ENCODE peak calls at places on chromosomes 5 and 9, in four cellular contexts. One of them, this sample, is unnamed.

GRCh38 chr5:172638209-172638768 is 2.8 kb upstream of the NEURL1B start:
- DNase-seq in stimulated activated effector memory CD8-positive, alpha-beta T cell treated with anti-CD3 and anti-CD28 coated beads, Interleukin-12 subunit alpha, Interleukin-12 subunit beta, amount 100 ng/mL, for 72 hours: no peak
- DNase-seq in HEK293T: no peak
- DNase-seq in substantia nigra: no peak
- DNase-seq in this sample: no peak

GRCh38 chr5:180396931-180397330 is 43.8 kb upstream of the GFPT2 start:
- DNase-seq in HEK293T: peak; percentile 3
- DNase-seq in substantia nigra: peak; percentile 6
- DNase-seq in stimulated activated effector memory CD8-positive, alpha-beta T cell treated with anti-CD3 and anti-CD28 coated beads, Interleukin-12 subunit alpha, Interleukin-12 subunit beta, amount 100 ng/mL, for 72 hours: no peak
- DNase-seq in this sample: peak; percentile 5

GRCh38 chr9:25913806-25914205 is 235.6 kb upstream of the TUSC1 start:
- DNase-seq in stimulated activated effector memory CD8-positive, alpha-beta T cell treated with anti-CD3 and anti-CD28 coated beads, Interleukin-12 subunit alpha, Interleukin-12 subunit beta, amount 100 ng/mL, for 72 hours: no peak
- DNase-seq in substantia nigra: no peak
- DNase-seq in HEK293T: no peak
- DNase-seq in this sample: no peak

GRCh38 chr5:180330810-180331646 is 22.1 kb downstream of the GFPT2 start:
- DNase-seq in HEK293T: no peak
- DNase-seq in substantia nigra: no peak
- DNase-seq in stimulated activated effector memory CD8-positive, alpha-beta T cell treated with anti-CD3 and anti-CD28 coated beads, Interleukin-12 subunit alpha, Interleukin-12 subunit beta, amount 100 ng/mL, for 72 hours: no peak
- DNase-seq in this sample: no peak

GRCh38 chr9:96088510-96088909 is 213.0 kb downstream of the ERCC6L2 start:
- DNase-seq in HEK293T: no peak
- DNase-seq in stimulated activated effector memory CD8-positive, alpha-beta T cell treated with anti-CD3 and anti-CD28 coated beads, Interleukin-12 subunit alpha, Interleukin-12 subunit beta, amount 100 ng/mL, for 72 hours: no peak
- DNase-seq in substantia nigra: no peak
- DNase-seq in this sample: no peak

GRCh38 chr5:108765647-108766046 is 17.9 kb downstream of the FER start:
- DNase-seq in stimulated activated effector memory CD8-positive, alpha-beta T cell treated with anti-CD3 and anti-CD28 coated beads, Interleukin-12 subunit alpha, Interleukin-12 subunit beta, amount 100 ng/mL, for 72 hours: no peak
- DNase-seq in HEK293T: no peak
- DNase-seq in substantia nigra: no peak
- DNase-seq in this sample: no peak

GRCh38 chr9:6195714-6196360 is 19.8 kb upstream of the IL33 start:
- DNase-seq in substantia nigra: no peak
- DNase-seq in HEK293T: no peak
- DNase-seq in stimulated activated effector memory CD8-positive, alpha-beta T cell treated with anti-CD3 and anti-CD28 coated beads, Interleukin-12 subunit alpha, Interleukin-12 subunit beta, amount 100 ng/mL, for 72 hours: no peak
- DNase-seq in this sample: no peak

GRCh38 chr9:126638571-126639132 is 24.9 kb downstream of the LMX1B start:
- DNase-seq in substantia nigra: no peak
- DNase-seq in stimulated activated effector memory CD8-positive, alpha-beta T cell treated with anti-CD3 and anti-CD28 coated beads, Interleukin-12 subunit alpha, Interleukin-12 subunit beta, amount 100 ng/mL, for 72 hours: no peak
- DNase-seq in HEK293T: no peak
- DNase-seq in this sample: peak; percentile 83

GRCh38 chr5:38666668-38667498 is 110.4 kb upstream of the LIFR start:
- DNase-seq in stimulated activated effector memory CD8-positive, alpha-beta T cell treated with anti-CD3 and anti-CD28 coated beads, Interleukin-12 subunit alpha, Interleukin-12 subunit beta, amount 100 ng/mL, for 72 hours: no peak
- DNase-seq in HEK293T: peak; percentile 47
- DNase-seq in substantia nigra: no peak
- DNase-seq in this sample: peak; percentile 28

GRCh38 chr5:45093377-45093776 is 284.6 kb downstream of the MRPS30 start:
- DNase-seq in substantia nigra: no peak
- DNase-seq in HEK293T: no peak
- DNase-seq in stimulated activated effector memory CD8-positive, alpha-beta T cell treated with anti-CD3 and anti-CD28 coated beads, Interleukin-12 subunit alpha, Interleukin-12 subunit beta, amount 100 ng/mL, for 72 hours: no peak
- DNase-seq in this sample: no peak

This sample was measured in SK-N-SH.